ENCODE peak calls at places on chromosomes 4 and X, in eight cellular contexts. One of them, this sample, is unnamed.

GRCh38 chr4:119020158-119020557 is 115.5 kb upstream of the MYOZ2 start:
- DNase-seq in brain microvascular endothelial cell: no peak
- DNase-seq in endodermal cell: no peak
- DNase-seq in adrenal gland: no peak
- DNase-seq in dorsolateral prefrontal cortex: no peak
- DNase-seq in fibroblast of lung: peak; percentile 67
- DNase-seq in Peyer's patch: no peak
- DNase-seq in left lung: no peak
- DNase-seq in this sample: no peak

GRCh38 chr4:3399277-3400194 is 42.2 kb upstream of the HGFAC start:
- DNase-seq in dorsolateral prefrontal cortex: no peak
- DNase-seq in endodermal cell: no peak
- DNase-seq in adrenal gland: peak; percentile 79
- DNase-seq in brain microvascular endothelial cell: peak; percentile 30
- DNase-seq in left lung: no peak
- DNase-seq in fibroblast of lung: peak; percentile 34
- DNase-seq in Peyer's patch: no peak
- DNase-seq in this sample: no peak

GRCh38 chr4:138115053-138115452 is 127.1 kb downstream of the SLC7A11 start:
- DNase-seq in dorsolateral prefrontal cortex: no peak
- DNase-seq in left lung: no peak
- DNase-seq in endodermal cell: no peak
- DNase-seq in fibroblast of lung: no peak
- DNase-seq in brain microvascular endothelial cell: no peak
- DNase-seq in Peyer's patch: no peak
- DNase-seq in adrenal gland: no peak
- DNase-seq in this sample: no peak

GRCh38 chrX:19698125-19698524 is 182.8 kb upstream of the MAP3K15 start:
- DNase-seq in dorsolateral prefrontal cortex: no peak
- DNase-seq in fibroblast of lung: peak; percentile 69
- DNase-seq in brain microvascular endothelial cell: no peak
- DNase-seq in adrenal gland: no peak
- DNase-seq in left lung: no peak
- DNase-seq in Peyer's patch: no peak
- DNase-seq in endodermal cell: no peak
- DNase-seq in this sample: no peak

GRCh38 chr4:51930557-51930956 is 87.6 kb downstream of the DCUN1D4 start:
- DNase-seq in fibroblast of lung: peak; percentile 26
- DNase-seq in Peyer's patch: no peak
- DNase-seq in endodermal cell: no peak
- DNase-seq in dorsolateral prefrontal cortex: no peak
- DNase-seq in brain microvascular endothelial cell: no peak
- DNase-seq in adrenal gland: no peak
- DNase-seq in left lung: no peak
- DNase-seq in this sample: no peak

GRCh38 chrX:67555578-67556203 is 11.9 kb downstream of the AR start:
- DNase-seq in fibroblast of lung: peak; percentile 32
- DNase-seq in adrenal gland: no peak
- DNase-seq in brain microvascular endothelial cell: peak; percentile 31
- DNase-seq in dorsolateral prefrontal cortex: no peak
- DNase-seq in Peyer's patch: peak; percentile 51
- DNase-seq in endodermal cell: peak; percentile 69
- DNase-seq in left lung: no peak
- DNase-seq in this sample: no peak

GRCh38 chr4:181272427-181272826 is 970.8 kb upstream of the TENM3 start:
- DNase-seq in Peyer's patch: no peak
- DNase-seq in brain microvascular endothelial cell: no peak
- DNase-seq in left lung: no peak
- DNase-seq in fibroblast of lung: no peak
- DNase-seq in adrenal gland: no peak
- DNase-seq in endodermal cell: no peak
- DNase-seq in dorsolateral prefrontal cortex: no peak
- DNase-seq in this sample: no peak

GRCh38 chrX:155071694-155072215 is 447 bp downstream of the BRCC3 start:
- DNase-seq in left lung: peak; percentile 76
- DNase-seq in Peyer's patch: peak; percentile 58
- DNase-seq in adrenal gland: no peak
- DNase-seq in dorsolateral prefrontal cortex: peak; percentile 46
- DNase-seq in endodermal cell: no peak
- DNase-seq in brain microvascular endothelial cell: no peak
- DNase-seq in fibroblast of lung: no peak
- DNase-seq in this sample: no peak

GRCh38 chr4:73740353-73740778 is at the start of gene CXCL8:
- DNase-seq in left lung: peak; percentile 74
- DNase-seq in fibroblast of lung: peak; percentile 93
- DNase-seq in brain microvascular endothelial cell: peak; percentile 96
- DNase-seq in adrenal gland: peak; percentile 68
- DNase-seq in endodermal cell: no peak
- DNase-seq in Peyer's patch: peak; percentile 67
- DNase-seq in dorsolateral prefrontal cortex: no peak
- DNase-seq in this sample: no peak

GRCh38 chr4:95462946-95463345 is 85.8 kb downstream of the UNC5C start:
- DNase-seq in left lung: peak; percentile 40
- DNase-seq in adrenal gland: no peak
- DNase-seq in brain microvascular endothelial cell: no peak
- DNase-seq in endodermal cell: no peak
- DNase-seq in Peyer's patch: no peak
- DNase-seq in dorsolateral prefrontal cortex: peak; percentile 49
- DNase-seq in fibroblast of lung: no peak
- DNase-seq in this sample: no peak

GRCh38 chr4:102598102-102598758 is 97.1 kb downstream of the NFKB1 start:
- DNase-seq in fibroblast of lung: peak; percentile 69
- DNase-seq in left lung: no peak
- DNase-seq in dorsolateral prefrontal cortex: no peak
- DNase-seq in Peyer's patch: no peak
- DNase-seq in brain microvascular endothelial cell: peak; percentile 24
- DNase-seq in endodermal cell: no peak
- DNase-seq in adrenal gland: no peak
- DNase-seq in this sample: no peak

GRCh38 chrX:65609237-65609636 is 58.2 kb upstream of the MSN start:
- DNase-seq in endodermal cell: no peak
- DNase-seq in fibroblast of lung: no peak
- DNase-seq in left lung: no peak
- DNase-seq in dorsolateral prefrontal cortex: no peak
- DNase-seq in adrenal gland: no peak
- DNase-seq in brain microvascular endothelial cell: no peak
- DNase-seq in Peyer's patch: no peak
- DNase-seq in this sample: no peak

GRCh38 chr4:140343303-140343702 is 30.1 kb upstream of the SCOC start:
- DNase-seq in dorsolateral prefrontal cortex: no peak
- DNase-seq in adrenal gland: no peak
- DNase-seq in endodermal cell: no peak
- DNase-seq in brain microvascular endothelial cell: no peak
- DNase-seq in Peyer's patch: peak; percentile 87
- DNase-seq in fibroblast of lung: no peak
- DNase-seq in left lung: peak; percentile 74
- DNase-seq in this sample: no peak

GRCh38 chr4:168713193-168713592 is 216.3 kb downstream of the PALLD start:
- DNase-seq in left lung: no peak
- DNase-seq in adrenal gland: no peak
- DNase-seq in dorsolateral prefrontal cortex: no peak
- DNase-seq in Peyer's patch: no peak
- DNase-seq in brain microvascular endothelial cell: no peak
- DNase-seq in fibroblast of lung: no peak
- DNase-seq in endodermal cell: no peak
- DNase-seq in this sample: no peak

GRCh38 chrX:149570668-149571067 is 16.6 kb downstream of the MAGEA9B start:
- DNase-seq in adrenal gland: no peak
- DNase-seq in brain microvascular endothelial cell: peak; percentile 21
- DNase-seq in fibroblast of lung: peak; percentile 39
- DNase-seq in Peyer's patch: no peak
- DNase-seq in dorsolateral prefrontal cortex: no peak
- DNase-seq in left lung: no peak
- DNase-seq in endodermal cell: peak; percentile 30
- DNase-seq in this sample: no peak

GRCh38 chr4:119729815-119730643 is 101.4 kb upstream of the PDE5A start:
- DNase-seq in fibroblast of lung: peak; percentile 97
- DNase-seq in dorsolateral prefrontal cortex: no peak
- DNase-seq in Peyer's patch: peak; percentile 59
- DNase-seq in adrenal gland: peak; percentile 83
- DNase-seq in brain microvascular endothelial cell: peak; percentile 98
- DNase-seq in left lung: no peak
- DNase-seq in endodermal cell: no peak
- DNase-seq in this sample: peak; percentile 35

GRCh38 chrX:49912866-49913265 is 9.5 kb upstream of the CLCN5 start:
- DNase-seq in fibroblast of lung: no peak
- DNase-seq in dorsolateral prefrontal cortex: no peak
- DNase-seq in adrenal gland: no peak
- DNase-seq in Peyer's patch: no peak
- DNase-seq in endodermal cell: no peak
- DNase-seq in left lung: no peak
- DNase-seq in brain microvascular endothelial cell: no peak
- DNase-seq in this sample: no peak

GRCh38 chrX:38465686-38466085 is 95.7 kb upstream of the TSPAN7 start:
- DNase-seq in adrenal gland: no peak
- DNase-seq in fibroblast of lung: no peak
- DNase-seq in brain microvascular endothelial cell: no peak
- DNase-seq in Peyer's patch: no peak
- DNase-seq in left lung: no peak
- DNase-seq in dorsolateral prefrontal cortex: no peak
- DNase-seq in endodermal cell: no peak
- DNase-seq in this sample: no peak

GRCh38 chr4:54658321-54659093 is 750 bp downstream of the KIT start:
- DNase-seq in endodermal cell: peak; percentile 86
- DNase-seq in adrenal gland: peak; percentile 51
- DNase-seq in Peyer's patch: peak; percentile 50
- DNase-seq in dorsolateral prefrontal cortex: peak; percentile 72
- DNase-seq in left lung: peak; percentile 88
- DNase-seq in fibroblast of lung: peak; percentile 41
- DNase-seq in brain microvascular endothelial cell: peak; percentile 46
- DNase-seq in this sample: no peak

GRCh38 chr4:127685292-127685691 is 44.9 kb upstream of the SLC25A31 start:
- DNase-seq in dorsolateral prefrontal cortex: no peak
- DNase-seq in left lung: no peak
- DNase-seq in endodermal cell: no peak
- DNase-seq in fibroblast of lung: peak; percentile 61
- DNase-seq in Peyer's patch: no peak
- DNase-seq in brain microvascular endothelial cell: peak; percentile 70
- DNase-seq in adrenal gland: no peak
- DNase-seq in this sample: no peak

DNA sequence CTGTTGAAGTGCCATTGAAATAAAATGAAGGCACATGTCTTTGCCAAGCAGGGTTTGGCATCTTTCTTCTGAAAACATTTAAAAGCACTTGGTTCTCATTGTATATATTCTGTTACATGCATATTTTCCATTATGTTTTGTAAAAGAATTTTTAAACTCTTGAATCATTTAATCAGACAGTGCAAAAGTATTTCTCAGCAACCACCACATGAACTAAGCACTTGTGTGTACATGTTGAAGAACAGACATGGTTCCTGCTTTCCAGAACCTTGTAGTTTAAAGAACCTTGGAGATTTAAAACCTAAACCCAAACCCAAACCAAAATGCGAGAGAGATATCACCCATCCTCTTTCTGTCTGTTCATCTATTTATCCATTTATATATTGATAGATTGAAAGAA is 220.3 kb upstream of the GIMD1 start:
- DNase-seq in Peyer's patch: no peak
- DNase-seq in dorsolateral prefrontal cortex: no peak
- DNase-seq in left lung: no peak
- DNase-seq in adrenal gland: no peak
- DNase-seq in endodermal cell: no peak
- DNase-seq in brain microvascular endothelial cell: no peak
- DNase-seq in fibroblast of lung: peak; percentile 9
- DNase-seq in this sample: no peak
- H3K27ac ChIP-seq in Peyer's patch: no peak overlapping the region
- H3K27ac ChIP-seq in dorsolateral prefrontal cortex: no peak overlapping the region
- H3K27ac ChIP-seq in left lung: no peak overlapping the region
- H3K27ac ChIP-seq in adrenal gland: no peak overlapping the region
- H3K27ac ChIP-seq in endodermal cell: no peak overlapping the region
- H3K27ac ChIP-seq in brain microvascular endothelial cell: no peak overlapping the region
- H3K27ac ChIP-seq in fibroblast of lung: no peak overlapping the region
- H3K27ac ChIP-seq in this sample: no peak overlapping the region

GRCh38 chr4:163611172-163611571 is 116.7 kb downstream of the TMA16 start:
- DNase-seq in fibroblast of lung: no peak
- DNase-seq in Peyer's patch: no peak
- DNase-seq in brain microvascular endothelial cell: no peak
- DNase-seq in dorsolateral prefrontal cortex: no peak
- DNase-seq in left lung: no peak
- DNase-seq in endodermal cell: no peak
- DNase-seq in adrenal gland: no peak
- DNase-seq in this sample: no peak
- TF ChIP-seq CTCF in fibroblast of lung: no peak
- TF ChIP-seq CTCF in Peyer's patch: no peak
- TF ChIP-seq CTCF in brain microvascular endothelial cell: no peak
- TF ChIP-seq CTCF in dorsolateral prefrontal cortex: no peak
- TF ChIP-seq CTCF in left lung: no peak
- TF ChIP-seq CTCF in endodermal cell: no peak
- TF ChIP-seq CTCF in adrenal gland: no peak
- TF ChIP-seq CTCF in this sample: no peak

DNA sequence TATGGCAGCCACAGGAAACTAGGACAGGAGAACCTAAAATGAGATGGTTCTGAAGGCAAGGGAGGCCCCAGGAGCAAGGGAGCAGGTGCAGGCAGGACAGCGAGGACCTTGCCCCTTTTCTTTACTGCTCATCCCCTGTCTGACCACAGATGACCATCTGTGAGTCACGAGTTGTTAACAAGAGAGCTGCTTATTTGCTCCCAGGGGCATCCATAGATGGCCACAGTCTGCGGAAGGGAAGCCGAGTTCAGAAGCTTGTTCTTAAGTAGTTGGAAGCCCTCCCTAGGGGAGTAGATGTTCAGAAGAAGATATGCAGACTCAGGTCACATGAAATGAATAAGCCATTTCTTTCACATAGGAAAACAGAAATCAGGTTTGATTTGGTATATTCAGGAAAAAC is 69.4 kb downstream of the EVC2 start:
- DNase-seq in adrenal gland: no peak
- DNase-seq in fibroblast of lung: peak; percentile 88
- DNase-seq in brain microvascular endothelial cell: peak; percentile 61
- DNase-seq in left lung: no peak
- DNase-seq in dorsolateral prefrontal cortex: no peak
- DNase-seq in endodermal cell: no peak
- DNase-seq in Peyer's patch: no peak
- DNase-seq in this sample: no peak
- H3K27ac ChIP-seq in adrenal gland: no peak overlapping the region
- H3K27ac ChIP-seq in fibroblast of lung: no peak overlapping the region
- H3K27ac ChIP-seq in brain microvascular endothelial cell: peak overlapping the region; percentile 75
- H3K27ac ChIP-seq in left lung: no peak overlapping the region
- H3K27ac ChIP-seq in dorsolateral prefrontal cortex: no peak overlapping the region
- H3K27ac ChIP-seq in endodermal cell: no peak overlapping the region
- H3K27ac ChIP-seq in Peyer's patch: no peak overlapping the region
- H3K27ac ChIP-seq in this sample: no peak overlapping the region

DNA sequence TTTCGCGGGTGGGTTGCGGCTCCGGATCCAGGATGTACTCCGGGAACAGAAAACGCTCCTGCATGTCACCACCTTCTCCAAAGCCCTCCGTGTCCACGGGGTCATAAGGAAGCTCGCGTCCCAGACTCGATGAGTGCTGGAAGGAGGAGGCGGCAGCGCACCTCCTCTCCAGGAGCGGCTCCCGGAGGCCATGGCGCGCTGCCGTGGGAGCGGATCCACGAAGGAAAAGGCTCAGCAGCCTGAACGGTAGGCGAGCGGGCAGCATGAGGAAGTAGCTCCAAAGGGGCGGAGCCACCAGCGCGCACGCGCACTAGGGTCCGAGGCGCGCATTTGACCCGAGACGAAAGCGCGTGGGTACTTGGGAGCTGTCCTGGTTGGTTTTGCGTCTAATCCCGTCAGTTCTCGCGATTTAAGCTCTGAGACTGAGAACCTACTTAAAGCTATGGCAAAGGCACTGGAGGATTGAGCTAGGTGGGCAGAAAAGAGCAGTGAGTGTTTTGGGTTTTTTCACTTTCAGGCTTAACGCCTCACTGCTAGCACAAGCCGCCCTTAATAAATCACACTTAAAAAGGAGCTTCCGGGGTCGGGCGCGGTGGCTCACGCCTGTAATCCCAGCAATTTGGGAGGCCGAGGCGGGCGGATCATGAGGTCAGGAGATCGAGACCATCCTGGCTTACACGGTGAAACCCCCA is at the start of gene NOA1:
- DNase-seq in dorsolateral prefrontal cortex: peak; percentile 97
- DNase-seq in adrenal gland: peak; percentile 98
- DNase-seq in brain microvascular endothelial cell: peak; percentile 99
- DNase-seq in fibroblast of lung: peak; percentile 98
- DNase-seq in left lung: peak; percentile 98
- DNase-seq in endodermal cell: peak; percentile 99
- DNase-seq in Peyer's patch: peak; percentile 100
- DNase-seq in this sample: peak; percentile 95
- TF ChIP-seq CTCF in dorsolateral prefrontal cortex: no peak
- TF ChIP-seq CTCF in adrenal gland: no peak
- TF ChIP-seq CTCF in brain microvascular endothelial cell: no peak
- TF ChIP-seq CTCF in fibroblast of lung: no peak
- TF ChIP-seq CTCF in left lung: no peak
- TF ChIP-seq CTCF in endodermal cell: no peak
- TF ChIP-seq CTCF in Peyer's patch: no peak
- TF ChIP-seq CTCF in this sample: no peak

This sample was measured in thoracic aorta.